ENCODE peak calls at places on chromosomes 2 and 18, in nine cellular contexts. N is neural crest cell, C is pancreas, V is upper lobe of right lung, B is choroid plexus epithelial cell, J is type B pancreatic cell, U is brain microvascular endothelial cell, W is esophagus squamous epithelium, D is mucosa of descending colon. A is an unnamed sample.

GRCh38 chr2:99397251-99397920 is 60.2 kb downstream of the EIF5B start:
- DNase-seq in U (no peak), D (no peak), B (no peak), C (no peak), N (no peak), J (no peak), W (no peak), V (no peak), A (no peak)

GRCh38 chr2:239025081-239025801 is 177.4 kb downstream of the TWIST2 start:
- DNase-seq in V (peak), B (peak), D (no peak), W (no peak), N (no peak), J (no peak), C (no peak), U (peak), A (no peak)

GRCh38 chr2:191441761-191442160 is 196.6 kb downstream of the MYO1B start:
- DNase-seq in V (no peak), J (no peak), D (no peak), W (no peak), U (no peak), B (no peak), C (peak), N (no peak), A (no peak)

GRCh38 chr18:28018361-28018760 is 158.6 kb downstream of the CDH2 start:
- DNase-seq in V (no peak), W (no peak), C (no peak), U (no peak), N (no peak), B (no peak), J (no peak), D (no peak), A (no peak)

GRCh38 chr2:227366861-227367800 is 12.0 kb downstream of the TM4SF20 start:
- DNase-seq in U (peak), W (no peak), D (no peak), V (no peak), N (no peak), J (no peak), B (peak), C (no peak), A (no peak)

GRCh38 chr2:237222178-237222577 is 136.5 kb downstream of the COPS8 start:
- DNase-seq in J (no peak), B (peak), N (no peak), W (no peak), D (no peak), V (no peak), C (no peak), U (peak), A (no peak)

GRCh38 chr2:149648282-149649030 is 60.9 kb upstream of the MMADHC start:
- DNase-seq in J (no peak), B (peak), W (no peak), U (peak), D (peak), V (no peak), N (no peak), C (peak), A (no peak)

GRCh38 chr2:158191076-158191566 is 89.4 kb downstream of the UPP2 start:
- DNase-seq in J (no peak), V (no peak), B (peak), U (peak), N (no peak), C (no peak), W (no peak), D (no peak), A (no peak)

GRCh38 chr2:96231316-96231715 is 22.7 kb upstream of the STARD7 start:
- DNase-seq in D (no peak), J (no peak), V (peak), B (no peak), C (no peak), W (no peak), U (no peak), N (no peak), A (no peak)

GRCh38 chr2:171807130-171807529 is 86.9 kb downstream of the SLC25A12 start:
- DNase-seq in N (no peak), J (no peak), D (no peak), U (peak), C (no peak), W (no peak), B (no peak), V (no peak), A (no peak)

GRCh38 chr2:230881840-230882239 is 17.1 kb downstream of the ITM2C start:
- DNase-seq in W (no peak), U (no peak), V (no peak), D (no peak), N (no peak), J (no peak), B (no peak), C (no peak), A (no peak)

GRCh38 chr18:63160172-63160995 is 159.2 kb downstream of the BCL2 start:
- DNase-seq in W (no peak), V (no peak), N (no peak), J (no peak), D (peak), C (no peak), U (no peak), B (no peak), A (no peak)

GRCh38 chr2:3449106-3449505 is 69.6 kb downstream of the TRAPPC12 start:
- DNase-seq in W (no peak), U (no peak), N (no peak), V (no peak), B (peak), D (no peak), J (no peak), C (no peak), A (peak)

GRCh38 chr2:167140330-167140729 is 252.1 kb downstream of the XIRP2 start:
- DNase-seq in C (no peak), V (no peak), B (no peak), J (no peak), D (no peak), U (no peak), N (no peak), W (no peak), A (no peak)

GRCh38 chr2:239398536-239398935 is 2.3 kb downstream of the HDAC4 start:
- DNase-seq in C (no peak), D (no peak), J (no peak), W (no peak), N (no peak), V (peak), U (no peak), B (no peak), A (no peak)

GRCh38 chr2:16496426-16497388 is 168.9 kb downstream of the CYRIA start:
- DNase-seq in U (no peak), J (no peak), W (no peak), D (no peak), B (no peak), N (no peak), C (no peak), V (no peak), A (no peak)

GRCh38 chr2:12363138-12363537 is 353.6 kb upstream of the TRIB2 start:
- DNase-seq in C (no peak), D (no peak), B (no peak), V (no peak), J (no peak), N (no peak), U (no peak), W (no peak), A (no peak)

GRCh38 chr2:98118161-98118560 is 31.2 kb downstream of the VWA3B start:
- DNase-seq in V (no peak), U (peak), B (peak), J (no peak), C (no peak), N (no peak), D (no peak), W (no peak), A (no peak)

GRCh38 chr2:158234497-158234896 is 132.8 kb downstream of the UPP2 start:
- DNase-seq in V (no peak), N (no peak), U (no peak), C (no peak), D (no peak), J (no peak), W (no peak), B (no peak), A (no peak)

GRCh38 chr18:58937204-58937603 is 72.5 kb downstream of the ZNF532 start:
- DNase-seq in N (no peak), C (no peak), B (peak), D (no peak), W (no peak), U (peak), J (no peak), V (no peak), A (no peak)

GRCh38 chr2:46702537-46702936 is 213.1 kb downstream of the MCFD2 start:
- DNase-seq in U (no peak), V (no peak), J (no peak), D (no peak), N (no peak), C (no peak), W (no peak), B (no peak), A (no peak)

GRCh38 chr18:59140287-59140885 is 702 bp downstream of the SEC11C start:
- DNase-seq in W (no peak), V (no peak), D (peak), B (peak), J (no peak), N (peak), U (peak), C (peak), A (no peak)

GRCh38 chr2:17591846-17592245 is 51.4 kb downstream of the VSNL1 start:
- DNase-seq in U (no peak), J (no peak), W (no peak), D (no peak), C (no peak), B (no peak), V (no peak), N (no peak), A (no peak)

GRCh38 chr2:101463458-101463857 is 11.5 kb downstream of the RFX8 start:
- DNase-seq in V (no peak), J (no peak), C (no peak), D (no peak), N (no peak), W (no peak), B (no peak), U (no peak), A (no peak)

GRCh38 chr2:122535960-122536517 is 780.6 kb downstream of the TSN start:
- DNase-seq in N (no peak), D (no peak), C (no peak), B (no peak), U (no peak), V (no peak), W (no peak), J (no peak), A (no peak)

GRCh38 chr2:239539083-239539775 is 138.4 kb upstream of the HDAC4 start:
- DNase-seq in V (no peak), W (no peak), J (no peak), C (no peak), B (no peak), D (no peak), U (no peak), N (no peak), A (no peak)

GRCh38 chr18:71304856-71305255 is 1016.0 kb downstream of the SOCS6 start:
- DNase-seq in C (no peak), D (no peak), J (no peak), B (no peak), V (no peak), U (no peak), N (no peak), W (no peak), A (no peak)

GRCh38 chr2:8595428-8595805 is 86.4 kb upstream of the ID2 start:
- DNase-seq in U (no peak), V (peak), J (no peak), W (no peak), N (no peak), C (no peak), B (no peak), D (no peak), A (no peak)

GRCh38 chr18:26004827-26005226 is 85.6 kb downstream of the SS18 start:
- DNase-seq in U (no peak), D (no peak), J (no peak), C (no peak), N (no peak), B (no peak), V (no peak), W (no peak), A (no peak)

GRCh38 chr2:56715670-56716069 is 531.9 kb downstream of the CCDC85A start:
- DNase-seq in C (no peak), U (no peak), J (no peak), B (no peak), V (no peak), N (no peak), W (no peak), D (no peak), A (no peak)

GRCh38 chr18:10261315-10262276 is 192.8 kb upstream of the APCDD1 start:
- DNase-seq in B (peak), N (no peak), V (no peak), D (no peak), U (peak), W (no peak), C (no peak), J (no peak), A (no peak)

GRCh38 chr2:207290833-207291232 is 125.1 kb upstream of the KLF7 start:
- DNase-seq in C (no peak), J (no peak), V (no peak), W (no peak), N (no peak), U (no peak), B (no peak), D (no peak), A (no peak)

GRCh38 chr2:1511455-1511854 is 98.2 kb downstream of the TPO start:
- DNase-seq in W (no peak), B (no peak), V (no peak), J (no peak), D (no peak), N (no peak), C (peak), U (no peak), A (no peak)

GRCh38 chr2:16224298-16225045 is 284.1 kb downstream of the MYCN start:
- DNase-seq in V (peak), B (no peak), J (no peak), U (no peak), C (no peak), N (no peak), D (no peak), W (no peak), A (no peak)

GRCh38 chr2:27442282-27442980 is at the start of gene KRTCAP3:
- DNase-seq in N (no peak), U (no peak), D (peak), J (peak), V (peak), C (peak), B (no peak), W (no peak), A (no peak)

GRCh38 chr2:134075204-134075603 is 178.7 kb upstream of the MGAT5 start:
- DNase-seq in B (no peak), C (no peak), W (no peak), D (no peak), U (no peak), N (no peak), J (no peak), V (no peak), A (no peak)

GRCh38 chr2:67065046-67065445 is 332.1 kb upstream of the ETAA1 start:
- DNase-seq in B (no peak), N (no peak), W (no peak), C (no peak), D (no peak), U (no peak), V (no peak), J (no peak), A (no peak)

GRCh38 chr2:67070826-67071225 is 326.3 kb upstream of the ETAA1 start:
- DNase-seq in N (no peak), C (no peak), U (no peak), J (no peak), W (no peak), B (no peak), V (no peak), D (no peak), A (no peak)

GRCh38 chr2:67067656-67068055 is 329.5 kb upstream of the ETAA1 start:
- DNase-seq in V (no peak), D (no peak), J (no peak), B (no peak), W (no peak), C (no peak), N (no peak), U (no peak), A (no peak)

DNA sequence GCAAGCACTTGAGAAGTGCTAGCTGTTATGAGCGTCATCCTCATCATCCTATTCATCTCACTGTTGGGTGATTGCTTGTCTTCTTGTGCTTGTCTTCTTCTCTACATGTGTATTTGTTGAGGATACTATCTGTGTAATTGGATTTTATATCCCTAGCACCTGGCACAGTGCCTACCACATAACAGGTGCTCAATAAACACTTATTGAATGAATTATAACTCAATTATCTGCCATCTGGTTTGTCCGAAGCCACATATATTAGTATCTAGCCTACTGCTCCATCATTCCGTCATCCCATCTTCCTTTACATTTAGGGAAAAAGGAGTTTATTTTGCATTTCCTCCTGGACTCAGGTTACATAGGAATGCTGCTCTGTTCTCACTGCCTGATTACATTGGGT is 330.4 kb upstream of the ETAA1 start:
- DNase-seq in D (no peak), U (no peak), C (no peak), V (no peak), J (no peak), N (no peak), B (no peak), W (no peak), A (no peak)
- TF ChIP-seq CTCF in D (no peak), U (no peak), C (no peak), V (no peak), J (no peak), N (no peak), B (no peak), W (no peak), A (no peak)

GRCh38 chr2:178478442-178479274 is at the start of gene FKBP7:
- DNase-seq in V (peak), B (peak), C (peak), J (peak), N (peak), D (peak), W (peak), U (peak), A (peak)

GRCh38 chr2:178479758-178480226 is 465 bp upstream of the PLEKHA3 start:
- DNase-seq in U (no peak), W (no peak), B (no peak), V (no peak), N (no peak), D (no peak), J (no peak), C (no peak), A (no peak)

GRCh38 chr2:178478102-178478441 is 328 bp downstream of the FKBP7 start:
- DNase-seq in J (no peak), D (peak), B (peak), U (no peak), N (peak), C (no peak), W (no peak), V (no peak), A (no peak)

GRCh38 chr2:178480227-178481181 is at the start of gene PLEKHA3:
- DNase-seq in B (peak), C (peak), J (peak), V (peak), U (peak), N (peak), D (peak), W (peak), A (peak)

DNA sequence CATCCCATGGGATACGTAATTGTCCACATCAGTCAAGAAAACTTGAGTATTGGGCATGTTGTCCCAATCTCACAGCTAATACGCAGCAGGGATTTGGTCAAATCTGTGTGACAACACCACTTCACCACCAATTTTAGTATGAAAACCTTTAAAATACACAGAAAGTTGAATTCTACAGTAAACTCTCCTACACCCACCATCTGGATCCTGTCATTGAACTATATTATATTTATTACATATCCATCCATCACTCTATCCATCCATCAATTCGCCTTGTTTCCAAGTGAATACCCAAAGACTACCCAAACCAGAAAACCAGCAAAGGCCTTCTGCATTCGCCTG is 846 bp upstream of the FKBP7 start:
- DNase-seq in V (no peak), W (no peak), C (no peak), U (no peak), D (no peak), J (no peak), N (no peak), B (no peak), A (no peak)
- TF ChIP-seq CTCF in V (no peak), W (no peak), C (no peak), U (no peak), D (no peak), J (no peak), N (peak), B (no peak), A (peak)

GRCh38 chr2:201111096-201111495 is 4.9 kb upstream of the CFLAR start:
- DNase-seq in B (peak), W (no peak), V (no peak), J (no peak), D (no peak), N (no peak), U (no peak), C (no peak), A (no peak)
- TF ChIP-seq CTCF in B (no peak), W (no peak), V (no peak), J (no peak), D (no peak), N (no peak), U (no peak), C (no peak), A (no peak)

GRCh38 chr2:54279385-54279784 is 23.4 kb upstream of the TSPYL6 start:
- DNase-seq in V (no peak), U (no peak), J (no peak), C (no peak), W (no peak), N (no peak), B (no peak), D (no peak), A (no peak)
- TF ChIP-seq CTCF in V (no peak), U (peak), J (peak), C (no peak), W (no peak), N (peak), B (peak), D (no peak), A (no peak)

DNA sequence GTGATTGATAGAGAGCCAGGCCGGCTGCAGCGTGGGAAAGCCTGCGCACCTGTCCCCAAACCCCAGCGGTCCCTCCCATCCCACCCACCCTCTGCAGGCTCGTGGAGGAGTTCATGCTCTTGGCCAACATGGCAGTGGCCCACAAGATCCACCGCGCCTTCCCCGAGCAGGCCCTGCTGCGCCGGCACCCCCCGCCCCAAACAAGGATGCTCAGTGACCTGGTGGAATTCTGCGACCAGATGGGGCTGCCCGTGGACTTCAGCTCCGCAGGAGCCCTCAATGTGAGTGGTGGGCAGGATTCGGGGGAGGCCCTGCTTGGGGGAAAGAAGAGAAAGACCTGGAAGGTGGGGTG is 48.9 kb upstream of the ALPP start:
- DNase-seq in C (no peak), J (no peak), B (no peak), V (peak), N (no peak), W (no peak), U (no peak), D (no peak), A (no peak)
- TF ChIP-seq CTCF in C (no peak), J (no peak), B (no peak), V (no peak), N (no peak), W (no peak), U (no peak), D (no peak), A (no peak)